ENCODE peak calls at places on chromosomes 4 and X, in five cellular contexts. E is NCI-H460, R is fibroblast of the conjunctiva, K is testis, W is iris pigment epithelial cell. V is an unnamed sample.

GRCh38 chr4:39312821-39313220 is 53.3 kb downstream of the RFC1 start:
- DNase-seq in E (no peak), R (no peak), K (no peak), W (no peak), V (no peak)

GRCh38 chrX:106619797-106620196 is 8.0 kb downstream of the RADX start:
- DNase-seq in E (no peak), R (no peak), K (no peak), W (peak), V (peak)

GRCh38 chr4:23015821-23016220 is 323.1 kb downstream of the GBA3 start:
- DNase-seq in E (no peak), R (no peak), K (no peak), W (no peak), V (no peak)

GRCh38 chr4:56981795-56982201 is 3.1 kb downstream of the POLR2B start:
- DNase-seq in E (no peak), R (no peak), K (no peak), W (peak), V (peak)

GRCh38 chrX:108036298-108036973 is 8.4 kb upstream of the VSIG1 start:
- DNase-seq in E (peak), R (peak), K (no peak), W (peak), V (peak)

GRCh38 chr4:155391932-155392331 is 15.2 kb upstream of the MAP9 start:
- DNase-seq in E (no peak), R (no peak), K (no peak), W (no peak), V (no peak)

GRCh38 chr4:6942238-6942800 is 32.7 kb downstream of the TBC1D14 start:
- DNase-seq in E (peak), R (peak), K (no peak), W (peak), V (peak)

GRCh38 chrX:10612215-10612614 is 8.2 kb downstream of the MID1 start:
- DNase-seq in E (no peak), R (no peak), K (no peak), W (peak), V (no peak)

GRCh38 chrX:10450229-10450958 is 170.0 kb downstream of the MID1 start:
- DNase-seq in E (no peak), R (peak), K (no peak), W (peak), V (no peak)

GRCh38 chr4:13537011-13537831 is 7.1 kb downstream of the NKX3-2 start:
- DNase-seq in E (no peak), R (no peak), K (no peak), W (no peak), V (no peak)

GRCh38 chrX:119981286-119982070 is 37.9 kb upstream of the NKAP start:
- DNase-seq in E (peak), R (peak), K (peak), W (peak), V (peak)

GRCh38 chr4:83548151-83548905 is 12.4 kb downstream of the GPAT3 start:
- DNase-seq in E (peak), R (peak), K (no peak), W (peak), V (peak)

GRCh38 chr4:105637409-105638258 is 70.9 kb downstream of the INTS12 start:
- DNase-seq in E (no peak), R (no peak), K (peak), W (peak), V (peak)

GRCh38 chr4:72701987-72702819 is 133.2 kb upstream of the ADAMTS3 start:
- DNase-seq in E (peak), R (peak), K (peak), W (peak), V (peak)

GRCh38 chr4:82421796-82422560 is 8.3 kb downstream of the HNRNPDL start:
- DNase-seq in E (no peak), R (no peak), K (no peak), W (no peak), V (no peak)

GRCh38 chrX:44003975-44004374 is 30.8 kb upstream of the NDP start:
- DNase-seq in E (no peak), R (no peak), K (no peak), W (no peak), V (peak)

GRCh38 chr4:14582658-14583057 is 419.6 kb upstream of the CPEB2 start:
- DNase-seq in E (no peak), R (no peak), K (no peak), W (no peak), V (no peak)

GRCh38 chr4:173527103-173527876 is 2.7 kb downstream of the HAND2 start:
- DNase-seq in E (no peak), R (no peak), K (no peak), W (no peak), V (no peak)

GRCh38 chrX:11351375-11352295 is 58.4 kb downstream of the AMELX start:
- DNase-seq in E (no peak), R (no peak), K (peak), W (peak), V (peak)

GRCh38 chr4:56253631-56254241 is 133.6 kb downstream of the AASDH start:
- DNase-seq in E (no peak), R (no peak), K (peak), W (no peak), V (no peak)

GRCh38 chrX:54920610-54921426 is at the start of gene TRO:
- DNase-seq in E (no peak), R (no peak), K (peak), W (peak), V (peak)

GRCh38 chr4:147749811-147750321 is 18.0 kb downstream of the ARHGAP10 start:
- DNase-seq in E (no peak), R (no peak), K (no peak), W (no peak), V (no peak)

GRCh38 chrX:119757979-119758681 is at the start of gene SOWAHD:
- DNase-seq in E (no peak), R (no peak), K (peak), W (no peak), V (peak)

GRCh38 chr4:91127891-91128290 is 1000.7 kb downstream of the CCSER1 start:
- DNase-seq in E (no peak), R (no peak), K (peak), W (no peak), V (no peak)

GRCh38 chrX:131827935-131828334 is 195.2 kb upstream of the STK26 start:
- DNase-seq in E (peak), R (no peak), K (no peak), W (no peak), V (peak)

GRCh38 chr4:103934178-103934789 is 214.5 kb upstream of the TACR3 start:
- DNase-seq in E (peak), R (peak), K (peak), W (peak), V (peak)